ENCODE peak calls at places on chromosomes 7 and 10, in five cellular contexts. One of them, this sample, is unnamed.

GRCh38 chr7:158392251-158392650 is 195.4 kb downstream of the PTPRN2 start:
- DNase-seq in H1: no peak
- DNase-seq in K562: no peak
- DNase-seq in HepG2: no peak
- DNase-seq in GM12878: no peak
- DNase-seq in this sample: no peak

GRCh38 chr7:24795407-24795767 is 38.1 kb upstream of the GSDME start:
- DNase-seq in GM12878: no peak
- DNase-seq in K562: no peak
- DNase-seq in HepG2: peak; percentile 29
- DNase-seq in H1: no peak
- DNase-seq in this sample: no peak

GRCh38 chr10:22620140-22620857 is 94.1 kb downstream of the PIP4K2A start:
- DNase-seq in K562: no peak
- DNase-seq in HepG2: no peak
- DNase-seq in GM12878: no peak
- DNase-seq in H1: no peak
- DNase-seq in this sample: peak; percentile 91

GRCh38 chr7:41889472-41889871 is 186.6 kb upstream of the INHBA start:
- DNase-seq in H1: no peak
- DNase-seq in K562: no peak
- DNase-seq in HepG2: no peak
- DNase-seq in GM12878: no peak
- DNase-seq in this sample: no peak

GRCh38 chr7:149569025-149569725 is 71.6 kb upstream of the ZNF746 start:
- DNase-seq in GM12878: no peak
- DNase-seq in H1: no peak
- DNase-seq in HepG2: no peak
- DNase-seq in K562: no peak
- DNase-seq in this sample: no peak

GRCh38 chr10:79048639-79049550 is 19.9 kb upstream of the ZMIZ1 start:
- DNase-seq in H1: no peak
- DNase-seq in HepG2: no peak
- DNase-seq in K562: no peak
- DNase-seq in GM12878: no peak
- DNase-seq in this sample: no peak

GRCh38 chr7:98795741-98796493 is 73.9 kb downstream of the TMEM130 start:
- DNase-seq in HepG2: no peak
- DNase-seq in H1: no peak
- DNase-seq in GM12878: peak; percentile 77
- DNase-seq in K562: no peak
- DNase-seq in this sample: no peak

GRCh38 chr7:334618-335357 is 44.8 kb downstream of the FOXL3 start:
- DNase-seq in H1: no peak
- DNase-seq in GM12878: no peak
- DNase-seq in HepG2: no peak
- DNase-seq in K562: no peak
- DNase-seq in this sample: no peak

GRCh38 chr7:80185571-80185970 is 50.9 kb downstream of the GNAI1 start:
- DNase-seq in K562: no peak
- DNase-seq in H1: no peak
- DNase-seq in HepG2: no peak
- DNase-seq in GM12878: no peak
- DNase-seq in this sample: no peak

GRCh38 chr7:159107052-159107892 is 37.4 kb downstream of the VIPR2 start:
- DNase-seq in K562: no peak
- DNase-seq in GM12878: no peak
- DNase-seq in HepG2: no peak
- DNase-seq in H1: no peak
- DNase-seq in this sample: no peak

GRCh38 chr10:2949221-2949947 is 118.0 kb upstream of the PFKP start:
- DNase-seq in K562: no peak
- DNase-seq in GM12878: no peak
- DNase-seq in H1: no peak
- DNase-seq in HepG2: no peak
- DNase-seq in this sample: no peak

GRCh38 chr10:3761111-3761686 is 23.8 kb downstream of the KLF6 start:
- DNase-seq in GM12878: peak; percentile 76
- DNase-seq in H1: no peak
- DNase-seq in HepG2: no peak
- DNase-seq in K562: no peak
- DNase-seq in this sample: no peak

GRCh38 chr10:131897297-131897899 is 3.4 kb upstream of the PPP2R2D start:
- DNase-seq in K562: peak; percentile 52
- DNase-seq in GM12878: no peak
- DNase-seq in H1: no peak
- DNase-seq in HepG2: peak; percentile 60
- DNase-seq in this sample: no peak

GRCh38 chr7:69796421-69796820 is 198.1 kb downstream of the AUTS2 start:
- DNase-seq in H1: no peak
- DNase-seq in HepG2: no peak
- DNase-seq in K562: no peak
- DNase-seq in GM12878: no peak
- DNase-seq in this sample: no peak

GRCh38 chr10:72425133-72425532 is 70.4 kb upstream of the DNAJB12 start:
- DNase-seq in GM12878: no peak
- DNase-seq in K562: no peak
- DNase-seq in HepG2: peak; percentile 18
- DNase-seq in H1: no peak
- DNase-seq in this sample: no peak

DNA sequence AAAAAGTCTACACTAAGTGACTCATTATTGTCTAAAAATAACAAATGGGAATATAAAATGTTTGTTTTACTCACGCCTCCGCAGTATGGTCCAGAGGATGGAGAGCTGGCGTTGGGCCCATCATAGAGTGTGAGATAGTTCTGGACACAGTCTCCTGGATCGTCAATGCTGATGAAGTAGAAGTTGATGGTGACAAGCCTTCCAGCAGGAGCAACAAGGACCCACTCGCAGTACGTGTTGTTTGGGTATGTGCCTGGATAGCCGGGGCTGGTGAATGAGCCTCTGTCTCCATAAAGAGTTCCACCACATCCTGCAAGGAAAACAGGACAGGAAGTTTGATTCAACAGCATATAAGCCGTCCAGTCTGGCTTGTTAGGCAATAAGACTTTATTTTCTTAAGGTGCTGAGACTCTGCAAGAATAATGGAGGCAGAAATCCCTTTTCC is 11.5 kb upstream of the RSU1 start:
- DNase-seq in HepG2: no peak
- DNase-seq in GM12878: no peak
- DNase-seq in K562: no peak
- DNase-seq in H1: no peak
- DNase-seq in this sample: no peak
- TF ChIP-seq POLR2A in HepG2: no peak
- TF ChIP-seq POLR2A in GM12878: no peak
- TF ChIP-seq POLR2A in K562: no peak
- TF ChIP-seq POLR2A in H1: no peak
- TF ChIP-seq POLR2A in this sample: no peak

DNA sequence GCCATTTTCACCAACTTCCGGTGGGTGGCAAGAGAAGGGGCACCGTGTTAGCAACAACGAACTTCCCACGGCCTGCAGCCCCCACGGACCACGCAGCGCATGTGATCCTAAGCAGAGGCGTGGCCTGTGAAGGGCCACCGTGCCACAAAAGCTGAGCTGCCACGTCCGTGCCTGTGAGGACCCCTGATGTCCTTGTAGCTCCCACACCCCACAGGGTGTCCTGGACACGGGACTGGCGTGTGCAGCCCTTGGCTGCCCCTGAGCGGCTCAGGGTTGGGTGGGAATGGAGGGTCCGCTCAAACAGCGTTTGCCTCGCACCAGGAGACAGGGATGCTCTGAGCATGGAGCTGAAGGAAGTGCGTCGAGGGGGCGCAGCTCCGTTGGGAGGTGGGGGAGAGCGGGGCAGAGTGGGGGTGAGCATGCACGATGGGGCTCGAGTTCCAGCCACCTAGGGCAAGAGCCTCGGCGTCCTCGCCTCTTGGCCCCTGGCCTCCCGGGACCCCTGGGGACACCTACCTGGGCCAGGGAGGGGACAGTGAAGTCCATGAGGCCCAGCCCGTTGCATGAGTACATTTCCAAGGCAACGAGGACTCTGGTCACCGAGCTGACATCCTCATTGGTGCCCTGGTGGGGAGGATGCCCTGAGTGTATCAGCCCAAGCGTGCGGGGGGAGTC is 33.6 kb downstream of the CFAP46 start:
- DNase-seq in K562: no peak
- DNase-seq in H1: no peak
- DNase-seq in GM12878: no peak
- DNase-seq in HepG2: no peak
- DNase-seq in this sample: no peak
- TF ChIP-seq JUND in K562: no peak
- TF ChIP-seq JUND in H1: no peak
- TF ChIP-seq JUND in GM12878: no peak
- TF ChIP-seq JUND in HepG2: no peak
- TF ChIP-seq JUND in this sample: no peak

GRCh38 chr7:138282997-138283396 is 177.1 kb upstream of the TRIM24 start:
- DNase-seq in K562: no peak
- DNase-seq in HepG2: no peak
- DNase-seq in GM12878: no peak
- DNase-seq in H1: no peak
- DNase-seq in this sample: no peak
- TF ChIP-seq POLR2A in K562: no peak
- TF ChIP-seq POLR2A in HepG2: no peak
- TF ChIP-seq POLR2A in GM12878: no peak
- TF ChIP-seq POLR2A in H1: no peak
- TF ChIP-seq POLR2A in this sample: no peak

DNA sequence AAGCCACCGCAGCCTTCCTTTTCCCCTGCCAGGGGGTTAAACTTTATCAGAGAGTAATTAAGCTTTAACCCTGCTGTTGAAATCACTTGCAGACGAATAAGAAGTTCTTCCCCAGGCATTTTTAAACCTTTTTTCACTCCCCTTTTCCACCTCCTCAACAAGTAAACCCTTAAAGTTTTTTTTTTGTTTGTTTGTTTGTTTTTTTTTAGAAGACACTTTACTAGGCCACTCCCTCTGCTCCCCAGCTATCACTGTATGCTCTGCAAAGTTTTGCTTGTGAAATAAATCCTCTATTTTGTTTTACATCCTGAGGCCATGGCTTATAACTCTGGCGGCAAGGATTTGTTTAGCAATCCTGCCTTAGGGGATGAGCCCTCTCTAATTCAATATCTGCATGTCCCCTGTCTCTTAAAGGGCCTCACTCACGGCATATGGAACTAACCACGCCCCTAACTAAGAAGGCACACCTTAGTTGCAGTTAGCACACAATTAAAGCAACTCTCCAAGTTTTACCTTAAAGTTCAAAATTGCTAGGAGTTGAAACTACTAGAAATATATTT is 1354.7 kb upstream of the LRRTM3 start:
- DNase-seq in K562: no peak
- DNase-seq in GM12878: no peak
- DNase-seq in HepG2: peak; percentile 24
- DNase-seq in H1: no peak
- DNase-seq in this sample: peak; percentile 35
- TF ChIP-seq JUND in K562: no peak
- TF ChIP-seq JUND in GM12878: no peak
- TF ChIP-seq JUND in HepG2: no peak
- TF ChIP-seq JUND in H1: no peak
- TF ChIP-seq JUND in this sample: no peak

GRCh38 chr10:119441921-119442757 is 100.4 kb downstream of the RGS10 start:
- DNase-seq in GM12878: no peak
- DNase-seq in HepG2: no peak
- DNase-seq in H1: no peak
- DNase-seq in K562: no peak
- DNase-seq in this sample: no peak
- TF ChIP-seq POLR2A in GM12878: peak; percentile 52
- TF ChIP-seq POLR2A in HepG2: no peak
- TF ChIP-seq POLR2A in H1: no peak
- TF ChIP-seq POLR2A in K562: no peak
- TF ChIP-seq POLR2A in this sample: no peak

GRCh38 chr7:108413337-108413736 is 42.9 kb downstream of the NRCAM start:
- DNase-seq in GM12878: no peak
- DNase-seq in K562: no peak
- DNase-seq in H1: no peak
- DNase-seq in HepG2: no peak
- DNase-seq in this sample: no peak

GRCh38 chr7:108417926-108418325 is 38.3 kb downstream of the NRCAM start:
- DNase-seq in H1: no peak
- DNase-seq in GM12878: no peak
- DNase-seq in K562: no peak
- DNase-seq in HepG2: no peak
- DNase-seq in this sample: no peak

GRCh38 chr7:108413782-108414492 is 42.3 kb downstream of the NRCAM start:
- DNase-seq in H1: no peak
- DNase-seq in GM12878: no peak
- DNase-seq in K562: no peak
- DNase-seq in HepG2: no peak
- DNase-seq in this sample: no peak

GRCh38 chr7:108417144-108417543 is 39.1 kb downstream of the NRCAM start:
- DNase-seq in K562: no peak
- DNase-seq in GM12878: no peak
- DNase-seq in H1: no peak
- DNase-seq in HepG2: no peak
- DNase-seq in this sample: no peak

GRCh38 chr7:108415821-108416536 is 40.3 kb downstream of the NRCAM start:
- DNase-seq in K562: no peak
- DNase-seq in GM12878: peak; percentile 60
- DNase-seq in H1: no peak
- DNase-seq in HepG2: no peak
- DNase-seq in this sample: no peak
- TF ChIP-seq JUND in K562: no peak
- TF ChIP-seq JUND in GM12878: no peak
- TF ChIP-seq JUND in H1: no peak
- TF ChIP-seq JUND in HepG2: no peak
- TF ChIP-seq JUND in this sample: no peak